ENCODE peak calls at places on chromosomes 16 and 17, in six cellular contexts. T is body of pancreas, V is IMR-90, K is ovary, D is tibial nerve, C is sigmoid colon. Q is an unnamed sample. For H3K9me3 and H3K4me1, the result is how much of the 10 kb centered on the place peaks cover.

GRCh38 chr16:67949645-67950044 is 5.7 kb upstream of the LCAT start:
- DNase-seq in D (no peak), C (no peak), K (no peak), V (no peak), T (no peak), Q (no peak)

GRCh38 chr17:29273924-29274323 is 20.0 kb downstream of the NUFIP2 start:
- DNase-seq in K (no peak), C (no peak), T (no peak), D (no peak), V (no peak), Q (no peak)

GRCh38 chr16:77711775-77712174 is 10.5 kb upstream of the NUDT7 start:
- DNase-seq in K (no peak), C (no peak), D (no peak), T (no peak), V (peak), Q (no peak)

GRCh38 chr16:676565-677297 is 1.3 kb downstream of the RHBDL1 start:
- DNase-seq in V (no peak), C (no peak), T (no peak), D (no peak), K (no peak), Q (no peak)

GRCh38 chr17:8469964-8470363 is 34.3 kb downstream of the NDEL1 start:
- DNase-seq in K (no peak), D (no peak), T (no peak), V (no peak), C (no peak), Q (no peak)

GRCh38 chr17:46182961-46183360 is 10.3 kb downstream of the KANSL1 start:
- DNase-seq in V (no peak), K (no peak), D (no peak), T (no peak), C (no peak), Q (no peak)

GRCh38 chr17:948284-948852 is 31.2 kb downstream of the NXN start:
- DNase-seq in V (no peak), C (peak), K (no peak), T (no peak), D (no peak), Q (no peak)

GRCh38 chr16:84444476-84444875 is 60.0 kb downstream of the MEAK7 start:
- DNase-seq in V (no peak), D (no peak), T (no peak), C (peak), K (no peak), Q (no peak)

GRCh38 chr17:47230864-47231263 is 21.7 kb downstream of the MYL4 start:
- DNase-seq in C (no peak), D (no peak), V (no peak), K (no peak), T (no peak), Q (no peak)

GRCh38 chr16:50611332-50611934 is 63.2 kb downstream of the NKD1 start:
- DNase-seq in D (no peak), T (no peak), V (peak), C (no peak), K (no peak), Q (no peak)

GRCh38 chr16:27759947-27760844 is 210.3 kb downstream of the KATNIP start:
- DNase-seq in K (no peak), D (no peak), V (no peak), C (no peak), T (no peak), Q (no peak)

GRCh38 chr17:46925185-46925858 is 2.4 kb downstream of the GOSR2 start:
- DNase-seq in V (no peak), D (no peak), K (no peak), T (no peak), C (no peak), Q (no peak)

GRCh38 chr17:2724783-2725164 is 13.2 kb upstream of the CLUH start:
- DNase-seq in K (no peak), V (peak), C (no peak), D (no peak), T (no peak), Q (peak)

GRCh38 chr16:86411878-86412277 is 98.4 kb upstream of the FOXF1 start:
- DNase-seq in C (no peak), K (no peak), T (no peak), V (no peak), D (no peak), Q (no peak)

GRCh38 chr17:73591278-73592078 is 52.8 kb downstream of the SDK2 start:
- DNase-seq in T (no peak), D (no peak), C (no peak), K (no peak), V (no peak), Q (no peak)

GRCh38 chr17:58330997-58331814 is 2.6 kb upstream of the TSPOAP1 start:
- DNase-seq in V (no peak), T (no peak), D (no peak), K (no peak), C (no peak), Q (peak)

GRCh38 chr17:21463204-21463661 is 87.1 kb downstream of the KCNJ12 start:
- DNase-seq in C (no peak), V (no peak), K (no peak), D (no peak), T (no peak), Q (no peak)

GRCh38 chr17:45091778-45092425 is 30.8 kb downstream of the NMT1 start:
- DNase-seq in D (no peak), C (no peak), T (no peak), V (peak), K (no peak), Q (no peak)

GRCh38 chr17:55246583-55246982 is 18.2 kb upstream of the HLF start:
- DNase-seq in K (no peak), C (no peak), T (no peak), V (no peak), D (no peak), Q (no peak)

GRCh38 chr17:45293413-45294211 is 23.2 kb downstream of the MAP3K14 start:
- DNase-seq in C (peak), D (peak), T (peak), V (peak), K (peak), Q (peak)

GRCh38 chr16:66618588-66618987 is 14.1 kb downstream of the CMTM3 start:
- DNase-seq in K (no peak), T (no peak), D (no peak), C (no peak), V (peak), Q (no peak)

GRCh38 chr17:30906101-30906911 is at the start of gene TEFM:
- DNase-seq in T (peak), V (peak), K (peak), D (peak), C (peak), Q (peak)

GRCh38 chr16:24685539-24686432 is 43.7 kb upstream of the TNRC6A start:
- DNase-seq in C (peak), V (peak), T (peak), K (peak), D (peak), Q (peak)

GRCh38 chr16:12268602-12269001 is 292.1 kb downstream of the SNX29 start:
- DNase-seq in T (no peak), K (no peak), C (no peak), V (no peak), D (no peak), Q (no peak)

GRCh38 chr17:72182256-72182890 is 61.6 kb downstream of the SOX9 start:
- DNase-seq in K (no peak), T (no peak), C (no peak), D (no peak), V (no peak), Q (no peak)

GRCh38 chr16:253833-254232 is 19.2 kb downstream of the FAM234A start:
- DNase-seq in C (no peak), K (no peak), V (no peak), D (no peak), T (no peak), Q (no peak)

GRCh38 chr17:34474706-34475105 is 104.7 kb upstream of the TMEM132E start:
- DNase-seq in K (no peak), T (no peak), V (no peak), D (no peak), C (peak), Q (no peak)

GRCh38 chr16:15874745-15875314 is 13.6 kb downstream of the CEP20 start:
- DNase-seq in V (peak), K (peak), D (peak), C (peak), T (peak), Q (peak)

GRCh38 chr17:14133104-14133503 is 63.8 kb downstream of the COX10 start:
- DNase-seq in D (no peak), T (no peak), V (no peak), K (no peak), C (no peak), Q (no peak)

GRCh38 chr17:81569986-81570514 is 17.9 kb upstream of the FAAP100 start:
- DNase-seq in V (no peak), D (no peak), C (no peak), K (no peak), T (no peak), Q (no peak)
- H3K9me3 ChIP-seq in V (under half), D (under half), C (under half), K (under half), T (under half), Q (under half)

GRCh38 chr16:3179651-3180050 is 8.4 kb upstream of the OR1F1 start:
- DNase-seq in V (no peak), C (no peak), T (no peak), D (no peak), K (no peak), Q (no peak)

GRCh38 chr16:3186946-3187690 is 886 bp upstream of the OR1F1 start:
- DNase-seq in C (no peak), V (no peak), K (no peak), D (no peak), T (no peak), Q (no peak)

GRCh38 chr16:3180445-3180878 is 7.5 kb upstream of the OR1F1 start:
- DNase-seq in C (peak), T (no peak), D (no peak), K (no peak), V (no peak), Q (no peak)

GRCh38 chr16:3183445-3184139 is 4.4 kb upstream of the OR1F1 start:
- DNase-seq in C (no peak), K (no peak), V (no peak), T (no peak), D (no peak), Q (no peak)

GRCh38 chr16:3182608-3183444 is 5.2 kb upstream of the OR1F1 start:
- DNase-seq in C (no peak), K (no peak), T (peak), V (peak), D (no peak), Q (no peak)
- TF ChIP-seq POLR2A in C (no peak), K (no peak), T (no peak), V (no peak), D (no peak), Q (no peak)

GRCh38 chr17:82240506-82241182 is 11.8 kb downstream of the SLC16A3 start:
- DNase-seq in D (no peak), T (no peak), C (peak), V (no peak), K (no peak), Q (no peak)
- H3K4me1 ChIP-seq in D (half or more), T (half or more), C (under half), V (under half), K (half or more), Q (half or more)

GRCh38 chr16:54355251-54355650 is 68.7 kb upstream of the IRX3 start:
- DNase-seq in V (peak), T (no peak), D (no peak), C (no peak), K (no peak), Q (no peak)
- H3K9me3 ChIP-seq in V (under half), T (under half), D (under half), C (under half), K (under half), Q (under half)

DNA sequence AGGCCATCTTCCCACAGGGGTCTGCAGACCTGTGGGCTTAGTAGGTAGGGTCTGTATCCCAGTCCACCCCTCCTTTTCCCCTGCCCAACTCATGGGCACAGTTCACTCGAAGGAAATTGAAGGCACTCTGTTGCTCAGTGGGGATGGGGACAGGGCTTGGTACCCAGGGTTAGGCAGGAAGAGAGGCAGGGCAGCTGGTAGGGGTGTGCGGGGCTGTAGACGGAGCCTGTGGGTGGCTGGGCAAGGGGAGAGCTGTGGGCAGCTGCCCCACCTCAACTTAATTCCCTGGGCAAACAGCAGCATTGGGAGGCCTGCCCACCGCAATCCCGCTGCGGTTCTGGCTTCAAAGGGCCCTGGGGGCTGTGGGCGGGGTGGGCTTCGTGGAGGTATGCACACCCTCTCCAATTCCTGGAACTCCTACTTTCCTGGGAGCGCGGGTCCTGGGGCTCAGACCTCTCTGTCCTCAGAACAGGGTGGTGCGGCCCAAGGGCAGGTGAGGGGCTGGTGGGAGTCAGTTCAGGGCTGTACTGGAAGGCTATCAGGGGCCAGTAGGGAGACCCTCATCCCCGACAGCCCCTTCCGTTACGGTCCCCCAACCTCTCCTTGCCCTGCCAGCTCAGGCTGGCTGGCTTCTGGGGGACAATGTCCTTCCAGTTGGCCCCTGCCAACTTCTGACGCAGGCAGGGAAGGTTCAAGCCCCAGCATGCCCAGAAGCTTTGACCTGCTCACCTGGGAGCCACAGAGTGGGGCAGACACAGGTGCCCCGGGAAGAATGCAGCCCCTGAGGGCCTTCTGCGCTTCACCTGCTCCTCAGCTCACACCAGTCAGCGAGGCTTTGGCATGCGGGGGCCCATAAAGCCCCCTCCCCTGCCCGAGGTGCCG is 9.1 kb downstream of the FOXJ1 start:
- DNase-seq in V (no peak), K (no peak), C (no peak), D (no peak), T (no peak), Q (no peak)
- TF ChIP-seq POLR2A in V (no peak), K (no peak), C (no peak), D (no peak), T (no peak), Q (no peak)

GRCh38 chr17:39199986-39200879 is at the start of gene RPL19:
- DNase-seq in K (peak), C (peak), T (peak), V (peak), D (peak), Q (peak)
- H3K4me1 ChIP-seq in K (under half), C (under half), T (under half), V (under half), D (under half), Q (under half)

GRCh38 chr17:63836811-63837210 is 5.7 kb downstream of the SMARCD2 start:
- DNase-seq in C (no peak), K (no peak), T (no peak), V (no peak), D (no peak), Q (no peak)
- H3K9me3 ChIP-seq in C (under half), K (under half), T (under half), V (under half), D (under half), Q (under half)

DNA sequence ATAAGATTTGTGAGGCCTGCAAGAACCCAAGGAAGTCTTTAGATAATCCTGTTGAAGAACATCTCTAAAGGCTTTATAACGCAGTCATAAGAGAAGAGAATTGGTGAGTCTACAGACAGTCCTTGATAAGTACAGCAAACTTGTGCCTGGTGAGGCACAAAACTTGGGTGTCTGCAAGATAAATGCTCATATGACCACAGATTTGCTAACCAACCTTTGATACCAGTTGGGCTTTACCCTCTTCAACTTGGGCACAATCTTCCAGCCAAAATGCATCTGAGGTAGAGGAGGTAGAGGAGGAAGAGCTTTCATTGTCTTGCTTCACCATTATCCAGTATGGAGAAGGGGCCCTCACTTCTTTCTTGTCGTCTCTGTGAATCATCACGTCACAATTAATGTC is 16.9 kb downstream of the PDZD9 start:
- DNase-seq in D (no peak), K (no peak), T (no peak), C (no peak), V (no peak), Q (no peak)
- TF ChIP-seq POLR2A in D (no peak), K (no peak), T (no peak), C (no peak), V (no peak), Q (no peak)

DNA sequence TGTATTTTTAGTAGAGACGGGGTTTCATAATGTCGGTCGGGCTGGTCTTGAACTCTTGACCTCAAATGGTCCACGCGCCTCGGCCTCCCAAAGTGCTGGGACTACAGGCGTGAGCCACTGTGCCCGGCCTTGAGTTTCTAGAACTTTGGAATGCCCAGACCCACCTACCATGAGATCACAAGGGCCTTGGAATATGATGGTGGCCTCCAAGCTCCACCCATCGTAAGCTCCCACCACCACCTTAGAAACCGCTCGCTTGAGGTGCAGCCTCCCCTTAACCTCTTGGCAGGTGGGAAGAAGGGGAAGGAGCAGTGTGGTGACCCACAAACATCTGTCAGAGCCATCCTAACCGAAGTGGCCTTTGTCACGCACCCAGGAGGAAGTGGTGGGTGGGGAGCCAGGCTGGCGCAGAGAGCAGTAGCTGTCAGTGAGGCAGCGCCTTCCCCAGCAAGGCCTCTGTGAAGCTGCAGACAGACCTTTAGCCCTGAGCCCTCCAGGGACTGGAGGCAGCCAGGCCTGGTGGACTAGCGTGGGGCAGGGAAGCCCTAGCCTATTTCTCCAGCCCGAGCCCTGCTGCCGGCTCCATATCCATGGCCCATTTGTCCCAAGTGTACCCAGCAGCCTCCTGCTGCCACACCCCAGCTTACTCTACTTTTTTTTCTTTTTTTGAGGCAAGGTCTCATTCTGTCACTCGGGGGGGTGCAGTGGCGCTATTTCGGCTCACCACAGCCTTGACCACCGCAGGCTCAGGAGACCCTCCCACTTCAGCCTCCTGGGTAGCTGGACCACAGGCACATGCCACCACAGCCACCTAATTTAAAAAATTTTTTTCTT is 13.1 kb upstream of the SEPHS2 start:
- DNase-seq in V (no peak), K (no peak), T (no peak), D (no peak), C (peak), Q (no peak)
- H3K4me1 ChIP-seq in V (under half), K (under half), T (under half), D (under half), C (under half), Q (under half)

GRCh38 chr17:19678581-19679418 is 30.2 kb downstream of the ALDH3A2 start:
- DNase-seq in V (no peak), K (no peak), T (no peak), C (no peak), D (no peak), Q (no peak)
- H3K9me3 ChIP-seq in V (under half), K (under half), T (under half), C (under half), D (under half), Q (under half)